ENCODE peak calls at places on chromosomes 11 and 22, in six cellular contexts. C, F, H, K, I and V are unnamed samples.

GRCh38 chr11:13140028-13140870 is 131.1 kb downstream of the RASSF10 start:
- DNase-seq in C (peak; percentile 51), F (no peak), H (peak; percentile 28), K (no peak), I (peak; percentile 73), V (no peak)

GRCh38 chr22:42945736-42946135 is 69.2 kb downstream of the PACSIN2 start:
- DNase-seq in C (no peak), F (no peak), H (no peak), K (no peak), I (no peak), V (no peak)

GRCh38 chr11:117279711-117280376 is 11.3 kb upstream of the BACE1-AS start:
- DNase-seq in C (no peak), F (no peak), H (no peak), K (no peak), I (no peak), V (no peak)

GRCh38 chr11:122246885-122247284 is 130.9 kb upstream of the BLID start:
- DNase-seq in C (no peak), F (no peak), H (peak; percentile 50), K (no peak), I (no peak), V (no peak)

GRCh38 chr22:21624120-21624879 is 5.5 kb downstream of the YDJC start:
- DNase-seq in C (peak; percentile 31), F (peak; percentile 25), H (no peak), K (peak; percentile 41), I (no peak), V (peak; percentile 66)

GRCh38 chr22:39117585-39118191 is 20.6 kb downstream of the APOBEC3H start:
- DNase-seq in C (peak; percentile 28), F (peak; percentile 65), H (peak; percentile 53), K (peak; percentile 57), I (no peak), V (peak; percentile 74)

GRCh38 chr11:122159861-122160260 is 43.8 kb upstream of the BLID start:
- DNase-seq in C (no peak), F (no peak), H (no peak), K (no peak), I (no peak), V (no peak)

GRCh38 chr11:43399983-43400630 is 41.4 kb downstream of the TTC17 start:
- DNase-seq in C (no peak), F (no peak), H (peak; percentile 16), K (no peak), I (no peak), V (no peak)

GRCh38 chr22:23152238-23153114 is 7.2 kb downstream of the RAB36 start:
- DNase-seq in C (no peak), F (no peak), H (no peak), K (no peak), I (no peak), V (no peak)

GRCh38 chr22:29129644-29130201 is 56.9 kb downstream of the KREMEN1 start:
- DNase-seq in C (no peak), F (no peak), H (no peak), K (no peak), I (peak; percentile 7), V (no peak)

GRCh38 chr11:111445586-111445985 is 66.5 kb upstream of the POU2AF1 start:
- DNase-seq in C (no peak), F (no peak), H (peak; percentile 65), K (no peak), I (no peak), V (no peak)

GRCh38 chr11:34632105-34632780 is 11.3 kb downstream of the EHF start:
- DNase-seq in C (no peak), F (no peak), H (no peak), K (no peak), I (no peak), V (no peak)

GRCh38 chr22:40276877-40277823 is 69.2 kb upstream of the ADSL start:
- DNase-seq in C (no peak), F (no peak), H (peak; percentile 48), K (no peak), I (no peak), V (no peak)

GRCh38 chr11:75663808-75664207 is 5.0 kb downstream of the MAP6 start:
- DNase-seq in C (no peak), F (no peak), H (no peak), K (no peak), I (no peak), V (no peak)

GRCh38 chr11:44755553-44756505 is 29.1 kb downstream of the TSPAN18 start:
- DNase-seq in C (no peak), F (no peak), H (peak; percentile 51), K (no peak), I (no peak), V (no peak)

GRCh38 chr11:403021-403760 is 9.2 kb downstream of the PKP3 start:
- DNase-seq in C (no peak), F (no peak), H (no peak), K (no peak), I (no peak), V (no peak)

GRCh38 chr22:22881116-22882032 is 6.2 kb upstream of the IGLL5 start:
- DNase-seq in C (no peak), F (no peak), H (no peak), K (no peak), I (peak; percentile 25), V (no peak)

GRCh38 chr11:10588904-10589303 is 20.4 kb upstream of the LYVE1 start:
- DNase-seq in C (peak; percentile 76), F (no peak), H (peak; percentile 54), K (no peak), I (no peak), V (no peak)

GRCh38 chr11:118705111-118705741 is 25.8 kb upstream of the TREH start:
- DNase-seq in C (no peak), F (peak; percentile 46), H (no peak), K (peak; percentile 33), I (peak; percentile 9), V (no peak)

GRCh38 chr22:40202225-40202944 is 24.7 kb downstream of the TNRC6B start:
- DNase-seq in C (no peak), F (no peak), H (peak; percentile 52), K (no peak), I (no peak), V (no peak)

GRCh38 chr11:93169950-93170561 is 27.7 kb downstream of the SLC36A4 start:
- DNase-seq in C (peak; percentile 18), F (no peak), H (peak; percentile 53), K (no peak), I (no peak), V (no peak)

GRCh38 chr11:92765965-92766371 is 203.5 kb upstream of the MTNR1B start:
- DNase-seq in C (no peak), F (no peak), H (no peak), K (no peak), I (no peak), V (no peak)

GRCh38 chr11:2295971-2296912 is 5.5 kb downstream of the C11orf21 start:
- DNase-seq in C (no peak), F (no peak), H (no peak), K (no peak), I (peak; percentile 36), V (no peak)

GRCh38 chr11:11777897-11778296 is 63.9 kb upstream of the USP47 start:
- DNase-seq in C (no peak), F (no peak), H (no peak), K (no peak), I (no peak), V (no peak)

GRCh38 chr11:12900496-12900895 is 108.6 kb upstream of the RASSF10 start:
- DNase-seq in C (peak; percentile 98), F (no peak), H (peak; percentile 99), K (no peak), I (peak; percentile 69), V (no peak)

GRCh38 chr11:95877288-95877687 is 46.6 kb downstream of the MTMR2 start:
- DNase-seq in C (peak; percentile 97), F (no peak), H (peak; percentile 99), K (no peak), I (no peak), V (no peak)

GRCh38 chr11:92222701-92223100 is 1.9 kb upstream of the FAT3 start:
- DNase-seq in C (no peak), F (no peak), H (no peak), K (no peak), I (no peak), V (no peak)

GRCh38 chr11:76658651-76659650 is 11.6 kb downstream of the LRRC32 start:
- DNase-seq in C (no peak), F (no peak), H (no peak), K (no peak), I (no peak), V (no peak)

GRCh38 chr11:61671527-61671926 is 8.7 kb upstream of the DAGLA start:
- DNase-seq in C (no peak), F (no peak), H (peak; percentile 34), K (no peak), I (no peak), V (peak; percentile 93)

GRCh38 chr11:76185931-76186401 is 20.3 kb downstream of the WNT11 start:
- DNase-seq in C (no peak), F (no peak), H (no peak), K (no peak), I (no peak), V (peak; percentile 92)

GRCh38 chr11:69560141-69560790 is 78.8 kb downstream of the LINC01488 start:
- DNase-seq in C (peak; percentile 32), F (no peak), H (peak; percentile 61), K (no peak), I (no peak), V (no peak)

GRCh38 chr22:45612451-45612901 is 59.2 kb upstream of the ATXN10 start:
- DNase-seq in C (peak; percentile 95), F (no peak), H (peak; percentile 86), K (peak; percentile 11), I (peak; percentile 76), V (no peak)

GRCh38 chr11:107653077-107653476 is 58.8 kb downstream of the SLN start:
- DNase-seq in C (no peak), F (no peak), H (no peak), K (no peak), I (no peak), V (no peak)

GRCh38 chr11:119999220-119999619 is 138.7 kb downstream of the TRIM29 start:
- DNase-seq in C (peak; percentile 16), F (no peak), H (peak; percentile 3), K (no peak), I (no peak), V (peak; percentile 50)

GRCh38 chr11:19934828-19935259 is 222.2 kb downstream of the NAV2 start:
- DNase-seq in C (no peak), F (no peak), H (peak; percentile 92), K (no peak), I (peak; percentile 48), V (no peak)

GRCh38 chr22:22616636-22617035 is 27.8 kb upstream of the GGTLC2 start:
- DNase-seq in C (peak; percentile 42), F (no peak), H (no peak), K (no peak), I (no peak), V (no peak)

GRCh38 chr11:12005476-12005875 is 3.0 kb downstream of the DKK3 start:
- DNase-seq in C (peak; percentile 46), F (no peak), H (peak; percentile 76), K (no peak), I (no peak), V (no peak)